ENCODE peak calls at places on chromosome 4, in six cellular contexts. I is tibial nerve; J is skeletal muscle cell; W is HL-60; R is central memory CD8-positive, alpha-beta T cell; G is activated T-helper 1 cell treated with anti-CD3 and anti-CD28 coated beads, Interleukin-2, amount 50 U/mL, for 16 hours. M is an unnamed sample.
A peak's percentile ranks its signal among the peaks of the same experiment; 100 is the strongest.

GRCh38 chr4:184731056-184731455 is 2.8 kb downstream of the CENPU start:
- DNase-seq in I (no peak), J (no peak), W (no peak), R (no peak), G (no peak), M (no peak)

GRCh38 chr4:110902500-110902899 is 279.6 kb upstream of the PITX2 start:
- DNase-seq in I (no peak), J (no peak), W (no peak), R (no peak), G (no peak), M (no peak)

GRCh38 chr4:94545296-94545695 is 93.6 kb downstream of the PDLIM5 start:
- DNase-seq in I (no peak), J (no peak), W (no peak), R (no peak), G (no peak), M (no peak)

GRCh38 chr4:4860381-4860802 is 927 bp downstream of the MSX1 start:
- DNase-seq in I (no peak), J (no peak), W (no peak), R (no peak), G (no peak), M (no peak)

GRCh38 chr4:8198906-8199593 is at the start of gene SH3TC1:
- DNase-seq in I (peak; percentile 71), J (peak; percentile 40), W (peak; percentile 84), R (peak; percentile 50), G (peak; percentile 27), M (peak; percentile 90)

GRCh38 chr4:136823020-136823419 is 709.3 kb downstream of the PCDH18 start:
- DNase-seq in I (no peak), J (no peak), W (no peak), R (no peak), G (no peak), M (no peak)

GRCh38 chr4:173753408-173753807 is 223.4 kb upstream of the HAND2 start:
- DNase-seq in I (no peak), J (no peak), W (no peak), R (no peak), G (no peak), M (no peak)

GRCh38 chr4:139599594-139600374 is 43.8 kb upstream of the SETD7 start:
- DNase-seq in I (no peak), J (no peak), W (no peak), R (no peak), G (no peak), M (no peak)

GRCh38 chr4:4395849-4396627 is 9.1 kb downstream of the NSG1 start:
- DNase-seq in I (no peak), J (no peak), W (no peak), R (no peak), G (no peak), M (no peak)

GRCh38 chr4:105192910-105193309 is 46.2 kb downstream of the TET2 start:
- DNase-seq in I (no peak), J (no peak), W (no peak), R (no peak), G (no peak), M (no peak)

GRCh38 chr4:143248827-143249226 is 64.1 kb downstream of the USP38 start:
- DNase-seq in I (no peak), J (no peak), W (no peak), R (no peak), G (no peak), M (no peak)

GRCh38 chr4:119314356-119314755 is 7.6 kb downstream of the FABP2 start:
- DNase-seq in I (peak; percentile 35), J (no peak), W (no peak), R (no peak), G (no peak), M (no peak)

GRCh38 chr4:139214039-139214534 is 37.1 kb upstream of the ELF2 start:
- DNase-seq in I (peak; percentile 30), J (no peak), W (peak; percentile 69), R (no peak), G (no peak), M (no peak)

GRCh38 chr4:173527103-173527876 is 2.7 kb downstream of the HAND2 start:
- DNase-seq in I (no peak), J (no peak), W (no peak), R (no peak), G (no peak), M (no peak)

GRCh38 chr4:1415681-1415981 is 9.4 kb upstream of the NKX1-1 start:
- DNase-seq in I (no peak), J (no peak), W (no peak), R (peak; percentile 11), G (no peak), M (no peak)

GRCh38 chr4:77734928-77735327 is 84.2 kb downstream of the CNOT6L start:
- DNase-seq in I (no peak), J (peak; percentile 49), W (peak; percentile 2), R (no peak), G (peak; percentile 2), M (no peak)

M was measured in lung.